ENCODE peak calls at places on chromosomes 4 and X, in ten cellular contexts. N, C, R, W, P, Z, D, G, H and L are unnamed samples.

GRCh38 chr4:38162240-38162784 is 202.1 kb downstream of the PTTG2 start:
- DNase-seq in N (no peak), D (peak), W (no peak), G (peak), R (no peak), Z (no peak), C (no peak), H (no peak), P (no peak), L (no peak)

GRCh38 chrX:103356897-103357296 is 591 bp downstream of the TCEAL9 start:
- DNase-seq in N (peak), C (no peak), G (peak), W (no peak), H (no peak), P (no peak), D (no peak), R (no peak), Z (no peak), L (peak)

GRCh38 chrX:3699841-3700381 is 13.5 kb downstream of the PRKX start:
- DNase-seq in W (no peak), G (no peak), D (no peak), N (no peak), C (no peak), R (no peak), Z (peak), H (no peak), P (no peak), L (no peak)

GRCh38 chrX:134573683-134574035 is 84.6 kb downstream of the PLAC1 start:
- DNase-seq in G (no peak), N (no peak), C (no peak), P (no peak), H (no peak), D (no peak), R (no peak), Z (no peak), W (no peak), L (no peak)

GRCh38 chrX:154749856-154750255 is 1.0 kb downstream of the GAB3 start:
- DNase-seq in G (no peak), N (no peak), Z (no peak), D (no peak), W (no peak), P (no peak), C (no peak), R (no peak), H (no peak), L (no peak)

GRCh38 chrX:31331928-31332327 is 260.1 kb upstream of the FTHL17 start:
- DNase-seq in Z (no peak), C (no peak), H (no peak), N (no peak), G (no peak), R (no peak), W (no peak), D (peak), P (no peak), L (no peak)

GRCh38 chr4:2741626-2742025 is 14.5 kb downstream of the TNIP2 start:
- DNase-seq in Z (no peak), H (no peak), R (no peak), D (peak), P (no peak), G (no peak), N (no peak), W (no peak), C (no peak), L (no peak)

GRCh38 chr4:114378306-114378903 is 220.2 kb upstream of the UGT8 start:
- DNase-seq in W (no peak), H (no peak), D (peak), R (no peak), N (no peak), Z (no peak), P (no peak), G (no peak), C (no peak), L (no peak)

GRCh38 chrX:57595381-57595811 is 3.6 kb downstream of the ZXDB start:
- DNase-seq in N (no peak), W (no peak), R (no peak), D (peak), Z (no peak), P (no peak), G (no peak), C (no peak), H (no peak), L (no peak)

GRCh38 chr4:74545488-74545887 is 100.6 kb downstream of the AREG start:
- DNase-seq in G (no peak), N (no peak), C (no peak), Z (no peak), D (peak), P (no peak), H (no peak), R (no peak), W (no peak), L (no peak)